ENCODE peak calls at places on chromosomes 5 and 9, in four cellular contexts. R is psoas muscle, N is mammary epithelial cell, B is iris pigment epithelial cell. X is an unnamed sample.

GRCh38 chr5:84725946-84726570 is 341.4 kb upstream of the EDIL3 start:
- DNase-seq in B (no peak), N (no peak), R (no peak), X (no peak)

GRCh38 chr9:119701651-119702050 is 332.4 kb upstream of the BRINP1 start:
- DNase-seq in B (no peak), N (no peak), R (no peak), X (no peak)

GRCh38 chr5:179802950-179803562 is 3.6 kb downstream of the MGAT4B start:
- DNase-seq in N (no peak), R (no peak), B (no peak), X (peak)

GRCh38 chr9:7858166-7858565 is 58.6 kb upstream of the DMAC1 start:
- DNase-seq in R (no peak), N (no peak), B (no peak), X (no peak)

GRCh38 chr5:148909766-148910165 is 83.4 kb downstream of the ADRB2 start:
- DNase-seq in N (peak), R (no peak), B (no peak), X (no peak)

GRCh38 chr9:111074395-111074794 is 36.1 kb upstream of the LPAR1 start:
- DNase-seq in R (no peak), N (no peak), B (peak), X (no peak)

GRCh38 chr5:149054416-149054815 is 8.4 kb downstream of the SH3TC2 start:
- DNase-seq in R (no peak), N (no peak), B (no peak), X (no peak)

GRCh38 chr9:130029591-130029990 is 13.4 kb downstream of the FNBP1 start:
- DNase-seq in R (no peak), N (no peak), B (no peak), X (no peak)

GRCh38 chr5:51242453-51242852 is 140.8 kb upstream of the ISL1 start:
- DNase-seq in B (no peak), R (no peak), N (no peak), X (no peak)

GRCh38 chr9:93258818-93259489 is 75.0 kb downstream of the WNK2 start:
- DNase-seq in N (no peak), B (no peak), R (peak), X (peak)

GRCh38 chr9:70510157-70510770 is 95.8 kb upstream of the KLF9 start:
- DNase-seq in B (no peak), R (peak), N (no peak), X (no peak)

GRCh38 chr5:669111-669841 is 23.9 kb downstream of the TPPP start:
- DNase-seq in R (peak), B (peak), N (no peak), X (no peak)

GRCh38 chr9:96607971-96608370 is 11.7 kb downstream of the CDC14B start:
- DNase-seq in B (no peak), N (no peak), R (no peak), X (no peak)

GRCh38 chr5:147169399-147169798 is 65.4 kb upstream of the STK32A start:
- DNase-seq in N (peak), R (no peak), B (peak), X (peak)